ENCODE peak calls at places on chromosome 1, in nine cellular contexts. H, E, B, S, V, J, R, Y and U are unnamed samples.
A peak's percentile ranks its signal among the peaks of the same experiment; 100 is the strongest.

GRCh38 chr1:193471981-193472380 is 285.6 kb upstream of the B3GALT2 start:
- DNase-seq in H (no peak), E (no peak), B (no peak), S (no peak), V (peak; percentile 25), J (no peak), R (no peak), Y (no peak), U (no peak)

GRCh38 chr1:32969556-32969955 is 4.9 kb upstream of the RNF19B start:
- DNase-seq in H (no peak), E (no peak), B (no peak), S (peak; percentile 69), V (peak; percentile 80), J (no peak), R (no peak), Y (no peak), U (no peak)

GRCh38 chr1:202349263-202349928 is 897 bp downstream of the PPP1R12B start:
- DNase-seq in H (no peak), E (no peak), B (no peak), S (peak; percentile 84), V (peak; percentile 2), J (no peak), R (peak; percentile 57), Y (peak; percentile 46), U (peak; percentile 27)

GRCh38 chr1:210748796-210749195 is 385.2 kb downstream of the KCNH1 start:
- DNase-seq in H (no peak), E (no peak), B (no peak), S (no peak), V (no peak), J (no peak), R (no peak), Y (no peak), U (no peak)

GRCh38 chr1:53122194-53122846 is 20.1 kb downstream of the SLC1A7 start:
- DNase-seq in H (peak; percentile 73), E (no peak), B (no peak), S (peak; percentile 65), V (no peak), J (peak; percentile 79), R (no peak), Y (no peak), U (peak; percentile 60)

GRCh38 chr1:86156571-86157455 is at the start of gene COL24A1:
- DNase-seq in H (peak; percentile 27), E (peak; percentile 63), B (no peak), S (peak; percentile 73), V (peak; percentile 19), J (peak; percentile 50), R (no peak), Y (peak; percentile 26), U (peak; percentile 87)

GRCh38 chr1:68119445-68119844 is 69.0 kb upstream of the DIRAS3 start:
- DNase-seq in H (no peak), E (no peak), B (no peak), S (no peak), V (no peak), J (no peak), R (no peak), Y (no peak), U (no peak)

GRCh38 chr1:202625416-202626360 is 84.6 kb downstream of the SYT2 start:
- DNase-seq in H (peak; percentile 73), E (peak; percentile 80), B (peak; percentile 31), S (peak; percentile 81), V (peak; percentile 53), J (peak; percentile 79), R (peak; percentile 79), Y (peak; percentile 78), U (peak; percentile 89)

GRCh38 chr1:214460304-214460916 is 91.0 kb downstream of the PTPN14 start:
- DNase-seq in H (no peak), E (no peak), B (no peak), S (no peak), V (no peak), J (no peak), R (no peak), Y (no peak), U (no peak)

GRCh38 chr1:87178451-87178850 is 150.2 kb upstream of the LMO4 start:
- DNase-seq in H (no peak), E (no peak), B (no peak), S (no peak), V (no peak), J (no peak), R (no peak), Y (no peak), U (no peak)

GRCh38 chr1:1087351-1088035 is 13.4 kb upstream of the RNF223 start:
- DNase-seq in H (no peak), E (no peak), B (no peak), S (no peak), V (no peak), J (no peak), R (no peak), Y (no peak), U (no peak)

GRCh38 chr1:220189750-220190347 is 82.4 kb downstream of the RAB3GAP2 start:
- DNase-seq in H (no peak), E (no peak), B (no peak), S (peak; percentile 47), V (peak; percentile 58), J (no peak), R (peak; percentile 39), Y (peak; percentile 19), U (peak; percentile 59)

GRCh38 chr1:5455056-5455455 is 537.2 kb downstream of the NPHP4 start:
- DNase-seq in H (no peak), E (no peak), B (no peak), S (no peak), V (no peak), J (no peak), R (no peak), Y (no peak), U (no peak)

GRCh38 chr1:209609403-209610377 is 26.2 kb downstream of the CAMK1G start:
- DNase-seq in H (no peak), E (no peak), B (no peak), S (no peak), V (peak; percentile 96), J (no peak), R (peak; percentile 26), Y (no peak), U (no peak)

GRCh38 chr1:192933744-192934143 is 124.9 kb downstream of the RGS2 start:
- DNase-seq in H (no peak), E (no peak), B (no peak), S (no peak), V (no peak), J (no peak), R (no peak), Y (no peak), U (no peak)

DNA sequence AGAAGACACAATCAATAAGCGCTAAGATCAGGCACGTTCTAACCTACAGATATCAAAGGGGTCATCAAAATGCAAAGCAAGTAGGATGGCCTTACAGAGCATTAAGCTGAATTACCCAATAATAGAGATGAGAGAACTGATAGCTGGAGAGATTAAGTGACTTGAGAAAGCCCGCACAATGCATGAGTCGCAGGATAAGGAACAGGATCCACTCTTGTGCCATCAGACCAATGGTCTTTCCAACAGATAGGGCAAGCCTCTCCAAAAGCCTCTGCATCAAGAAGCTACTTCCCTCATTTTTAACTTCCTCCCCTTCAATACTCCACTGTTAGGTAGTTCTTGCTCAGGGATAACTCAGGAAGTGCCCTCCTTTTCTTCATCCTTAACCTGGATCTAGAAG is 2.6 kb downstream of the CHML start:
- DNase-seq in H (no peak), E (no peak), B (no peak), S (no peak), V (peak; percentile 53), J (no peak), R (no peak), Y (no peak), U (no peak)
- H3K4me3 ChIP-seq in H (no peak overlapping the region), E (no peak overlapping the region), B (peak overlapping the region; percentile 78), S (no peak overlapping the region), V (peak overlapping the region; percentile 77), J (no peak overlapping the region), R (peak overlapping the region; percentile 74), Y (no peak overlapping the region), U (no peak overlapping the region)

GRCh38 chr1:55040083-55040952 is 970 bp downstream of the PCSK9 start:
- DNase-seq in H (no peak), E (no peak), B (no peak), S (no peak), V (no peak), J (no peak), R (no peak), Y (no peak), U (no peak)

GRCh38 chr1:55041613-55042012 is 2.3 kb downstream of the PCSK9 start:
- DNase-seq in H (no peak), E (no peak), B (no peak), S (no peak), V (no peak), J (no peak), R (no peak), Y (no peak), U (no peak)

GRCh38 chr1:55043011-55043410 is 3.7 kb downstream of the PCSK9 start:
- DNase-seq in H (no peak), E (no peak), B (no peak), S (no peak), V (no peak), J (no peak), R (no peak), Y (no peak), U (no peak)

GRCh38 chr1:55039342-55040082 is at the start of gene PCSK9:
- DNase-seq in H (no peak), E (no peak), B (no peak), S (peak; percentile 51), V (peak; percentile 39), J (no peak), R (peak; percentile 49), Y (no peak), U (peak; percentile 16)

GRCh38 chr1:55040953-55041494 is 1.7 kb downstream of the PCSK9 start:
- DNase-seq in H (no peak), E (no peak), B (no peak), S (no peak), V (no peak), J (no peak), R (no peak), Y (no peak), U (no peak)
- H3K4me3 ChIP-seq in H (no peak overlapping the region), E (no peak overlapping the region), B (no peak overlapping the region), S (no peak overlapping the region), V (peak overlapping the region; percentile 73), J (no peak overlapping the region), R (peak overlapping the region; percentile 52), Y (no peak overlapping the region), U (no peak overlapping the region)

GRCh38 chr1:109485001-109485400 is 1.3 kb downstream of the ATXN7L2 start:
- DNase-seq in H (no peak), E (no peak), B (no peak), S (no peak), V (no peak), J (no peak), R (no peak), Y (peak; percentile 35), U (no peak)
- H3K4me3 ChIP-seq in H (peak overlapping the region; percentile 85), E (no peak overlapping the region), B (peak overlapping the region; percentile 94), S (peak overlapping the region; percentile 64), V (peak overlapping the region; percentile 91), J (peak overlapping the region; percentile 79), R (no peak overlapping the region), Y (peak overlapping the region; percentile 84), U (peak overlapping the region; percentile 94)

DNA sequence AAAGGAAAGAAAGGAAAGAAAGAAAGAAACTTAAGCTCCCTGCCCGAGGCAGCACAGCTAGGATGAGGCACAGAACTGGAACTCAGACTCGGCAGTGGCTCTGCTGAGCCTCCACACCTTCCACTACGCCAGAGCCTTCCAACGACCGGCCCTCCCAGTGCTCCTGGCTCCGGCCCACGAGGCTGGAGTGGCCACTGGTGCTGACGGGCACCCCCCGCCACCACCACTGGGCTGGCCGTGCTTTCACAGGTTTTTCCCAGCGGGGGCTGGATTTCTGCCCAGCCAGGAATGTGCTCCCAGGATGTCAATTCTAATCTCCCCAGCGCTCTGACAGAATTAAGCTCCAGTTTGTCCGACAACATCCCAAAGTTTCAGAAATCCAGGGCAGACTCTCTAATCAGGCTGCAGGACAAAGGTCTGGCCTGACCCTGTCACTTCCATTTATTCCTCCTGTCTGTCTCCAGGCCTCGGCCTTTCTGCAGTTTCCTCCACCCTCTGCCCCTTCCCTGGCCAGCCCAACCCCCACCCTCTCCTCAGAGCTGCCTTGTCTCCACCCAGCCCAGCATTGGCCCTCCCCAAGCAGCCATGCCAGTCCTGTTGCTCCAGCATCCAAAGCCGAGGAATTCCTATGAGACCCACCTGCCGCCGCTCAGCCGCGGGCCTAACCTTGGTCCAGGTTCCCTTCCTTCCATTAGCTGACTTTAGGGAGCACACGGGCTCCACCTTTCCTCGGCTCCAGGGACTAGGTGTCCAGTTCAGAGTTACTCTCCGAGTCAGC is 81.9 kb downstream of the CASZ1 start:
- DNase-seq in H (no peak), E (no peak), B (no peak), S (peak; percentile 11), V (no peak), J (peak; percentile 80), R (no peak), Y (no peak), U (no peak)
- H3K4me3 ChIP-seq in H (no peak overlapping the region), E (no peak overlapping the region), B (peak overlapping the region; percentile 48), S (no peak overlapping the region), V (no peak overlapping the region), J (no peak overlapping the region), R (no peak overlapping the region), Y (no peak overlapping the region), U (no peak overlapping the region)